ENCODE peak calls at places on chromosomes 4 and X, in nine cellular contexts. M is GM23248, E is stomach, G is mammary epithelial cell, I is brain microvascular endothelial cell, A is IMR-90, T is hepatocyte, B is pancreas, J is small intestine. W is an unnamed sample.

GRCh38 chrX:27622883-27623282 is 32.7 kb downstream of the DCAF8L2 start:
- DNase-seq in B (no peak), I (no peak), G (no peak), A (no peak), E (no peak), J (no peak), M (no peak), T (no peak), W (no peak)

GRCh38 chr4:86670739-86671138 is 76.6 kb downstream of the PTPN13 start:
- DNase-seq in J (no peak), G (peak), I (peak), B (no peak), E (no peak), T (no peak), A (peak), M (peak), W (no peak)

GRCh38 chr4:177480796-177481195 is 38.6 kb upstream of the AGA start:
- DNase-seq in I (peak), J (no peak), G (peak), M (peak), E (no peak), B (no peak), A (peak), T (no peak), W (no peak)

GRCh38 chr4:173642509-173642908 is 112.5 kb upstream of the HAND2 start:
- DNase-seq in M (no peak), T (no peak), J (no peak), G (no peak), B (no peak), I (no peak), A (no peak), E (no peak), W (no peak)

GRCh38 chrX:141221611-141222010 is 20.7 kb downstream of the SPANXC start:
- DNase-seq in G (no peak), T (no peak), I (no peak), M (no peak), A (no peak), E (no peak), B (no peak), J (no peak), W (no peak)

GRCh38 chr4:149845643-149846208 is 30.1 kb upstream of the IQCM start:
- DNase-seq in J (no peak), B (no peak), T (peak), M (no peak), E (no peak), A (no peak), G (no peak), I (no peak), W (peak)

GRCh38 chr4:79073471-79073870 is 134.2 kb upstream of the PAQR3 start:
- DNase-seq in I (no peak), B (no peak), E (no peak), M (no peak), G (no peak), J (no peak), A (no peak), T (no peak), W (no peak)

GRCh38 chr4:55866973-55867574 is 13.6 kb downstream of the EXOC1 start:
- DNase-seq in J (peak), B (no peak), I (peak), M (peak), G (peak), E (no peak), T (peak), A (peak), W (no peak)

GRCh38 chr4:3176625-3177229 is 72.2 kb upstream of the MSANTD1 start:
- DNase-seq in T (no peak), J (peak), E (no peak), I (no peak), G (no peak), M (no peak), B (peak), A (no peak), W (peak)

GRCh38 chr4:152045781-152046571 is 285.2 kb upstream of the GATB start:
- DNase-seq in M (peak), I (no peak), B (peak), A (no peak), T (peak), J (peak), E (peak), G (no peak), W (peak)

GRCh38 chrX:53714580-53715335 is 28.2 kb upstream of the HUWE1 start:
- DNase-seq in A (peak), I (peak), M (peak), T (no peak), G (peak), B (peak), J (peak), E (peak), W (no peak)

GRCh38 chrX:39907964-39908616 is 189.7 kb downstream of the BCOR start:
- DNase-seq in M (peak), J (no peak), B (peak), T (peak), G (peak), I (peak), E (peak), A (peak), W (no peak)

GRCh38 chr4:66430856-66431255 is 760.6 kb upstream of the EPHA5 start:
- DNase-seq in A (peak), B (no peak), J (no peak), E (no peak), G (no peak), M (no peak), I (peak), T (peak), W (no peak)

GRCh38 chrX:1507511-1508463 is 29.2 kb downstream of the P2RY8 start:
- DNase-seq in J (no peak), B (no peak), E (no peak), I (no peak), M (no peak), T (no peak), A (no peak), G (peak), W (no peak)

GRCh38 chr4:72084587-72085011 is 52.8 kb downstream of the NPFFR2 start:
- DNase-seq in E (no peak), I (no peak), T (peak), J (no peak), G (no peak), A (no peak), B (no peak), M (no peak), W (no peak)

GRCh38 chr4:154081391-154081790 is 292.5 kb upstream of the SFRP2 start:
- DNase-seq in B (no peak), G (no peak), T (no peak), A (no peak), I (no peak), M (no peak), E (no peak), J (no peak), W (no peak)

GRCh38 chr4:23614284-23614892 is 275.5 kb downstream of the PPARGC1A start:
- DNase-seq in A (peak), M (peak), T (peak), E (no peak), J (peak), B (peak), I (no peak), G (peak), W (no peak)

GRCh38 chrX:111098874-111099273 is 2.9 kb downstream of the PAK3 start:
- DNase-seq in A (peak), B (peak), G (no peak), I (no peak), M (peak), T (peak), J (peak), E (peak), W (peak)

GRCh38 chrX:150324035-150324728 is 38.9 kb upstream of the MAMLD1 start:
- DNase-seq in M (peak), G (peak), E (no peak), B (peak), T (peak), J (no peak), A (peak), I (peak), W (no peak)

GRCh38 chr4:73021634-73022033 is 47.9 kb downstream of the COX18 start:
- DNase-seq in A (peak), B (no peak), J (peak), T (peak), G (peak), M (peak), I (peak), E (no peak), W (no peak)

GRCh38 chr4:25916870-25917269 is 2.9 kb downstream of the SMIM20 start:
- DNase-seq in J (no peak), M (peak), E (no peak), A (no peak), B (no peak), I (no peak), G (no peak), T (no peak), W (no peak)
- H3K27ac ChIP-seq in J (no peak), M (no peak), E (no peak), A (no peak), B (no peak), I (no peak), G (no peak), T (no peak), W (no peak)

GRCh38 chr4:15402146-15402545 is 25.7 kb upstream of the C1QTNF7 start:
- DNase-seq in T (no peak), I (no peak), E (no peak), J (no peak), M (peak), A (peak), G (peak), B (no peak), W (no peak)
- H3K27ac ChIP-seq in T (no peak), I (peak), E (no peak), J (no peak), M (peak), A (peak), G (peak), B (no peak), W (no peak)

GRCh38 chr4:89300490-89300889 is 7.1 kb downstream of the GPRIN3 start:
- DNase-seq in J (no peak), M (no peak), E (no peak), G (no peak), A (no peak), B (no peak), I (no peak), T (no peak), W (no peak)
- H3K27ac ChIP-seq in J (peak), M (no peak), E (no peak), G (no peak), A (no peak), B (peak), I (no peak), T (no peak), W (peak)

GRCh38 chrX:24465524-24465850 is 401 bp downstream of the PDK3 start:
- DNase-seq in I (no peak), J (no peak), A (no peak), T (no peak), B (no peak), G (no peak), E (no peak), M (no peak), W (no peak)
- H3K27ac ChIP-seq in I (no peak), J (peak), A (no peak), T (peak), B (no peak), G (no peak), E (peak), M (no peak), W (peak)

DNA sequence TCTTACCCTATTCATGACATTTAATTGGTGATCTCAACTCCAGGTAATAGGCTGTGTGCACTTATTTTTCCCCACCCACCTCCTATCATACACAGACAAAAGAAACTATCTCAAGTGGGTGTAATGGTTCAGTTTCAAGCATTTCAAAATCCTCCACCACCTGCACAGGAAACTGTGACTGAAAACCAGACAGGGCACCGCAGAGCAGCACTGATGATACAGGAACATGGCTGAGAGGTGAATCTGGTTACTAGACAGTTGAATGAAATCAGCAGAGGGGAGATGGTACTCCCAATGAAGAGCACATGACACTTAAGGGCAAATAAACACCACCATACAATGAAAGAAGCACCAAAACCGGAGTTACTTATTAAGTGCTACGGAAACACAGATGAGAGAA is 78.4 kb downstream of the CAMK2D start:
- DNase-seq in M (no peak), I (no peak), T (no peak), J (peak), G (peak), A (no peak), B (no peak), E (no peak), W (no peak)
- H3K27ac ChIP-seq in M (peak), I (peak), T (peak), J (no peak), G (no peak), A (peak), B (no peak), E (no peak), W (peak)

DNA sequence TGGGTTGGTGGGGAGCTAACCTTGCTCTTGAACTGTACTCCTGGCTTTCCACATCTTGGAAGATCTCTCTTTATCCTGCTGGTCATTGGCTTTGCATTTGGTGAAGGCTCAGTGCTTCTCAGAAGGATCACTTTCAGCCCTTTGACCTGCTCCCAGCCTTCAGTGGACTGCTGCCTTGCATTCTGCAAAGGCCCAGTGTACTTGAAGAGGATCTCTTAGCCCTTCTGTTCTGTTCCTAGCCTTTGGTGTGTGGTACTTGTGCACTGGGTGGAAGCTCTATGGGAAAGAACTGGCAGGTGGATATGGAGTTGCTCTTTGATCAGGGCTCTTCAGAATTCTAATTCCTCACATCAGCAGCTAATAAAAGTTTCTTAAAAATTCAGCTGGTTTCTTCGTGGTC is 46.5 kb downstream of the FGF2 start:
- DNase-seq in A (no peak), E (no peak), I (no peak), B (no peak), M (no peak), J (no peak), T (no peak), G (no peak), W (no peak)
- H3K27ac ChIP-seq in A (peak), E (no peak), I (peak), B (no peak), M (peak), J (no peak), T (no peak), G (no peak), W (no peak)

GRCh38 chrX:9847071-9847470 is 60.8 kb downstream of the SHROOM2 start:
- DNase-seq in I (peak), G (no peak), T (peak), B (no peak), J (no peak), M (peak), A (peak), E (no peak), W (no peak)
- H3K27ac ChIP-seq in I (peak), G (no peak), T (peak), B (no peak), J (no peak), M (peak), A (no peak), E (no peak), W (no peak)

DNA sequence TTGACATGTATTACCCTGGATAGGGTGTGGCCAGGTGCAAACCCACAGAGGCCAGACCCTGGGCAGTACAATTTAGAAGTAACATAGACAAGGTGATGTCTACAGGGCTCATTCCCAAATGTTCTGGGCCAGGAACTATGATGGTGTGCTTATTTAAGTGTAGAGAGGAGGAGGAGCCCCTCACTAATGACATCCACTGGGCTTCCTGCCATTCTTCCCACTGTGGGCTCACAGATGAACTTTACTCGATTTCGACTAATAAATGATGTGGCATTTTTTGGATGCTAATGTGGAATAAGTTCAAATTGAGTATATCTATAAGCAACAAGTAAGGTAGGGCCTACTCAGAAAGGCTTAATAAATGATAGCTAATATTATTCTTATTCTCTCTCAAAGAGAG is 280.9 kb upstream of the BOD1L1 start:
- DNase-seq in J (no peak), T (no peak), A (no peak), I (no peak), G (no peak), E (no peak), M (no peak), B (no peak), W (no peak)
- H3K27ac ChIP-seq in J (no peak), T (peak), A (peak), I (peak), G (peak), E (no peak), M (peak), B (no peak), W (no peak)